ENCODE peak calls at places on chromosomes 5 and 9, in five cellular contexts. Q, L, K, S and N are unnamed samples.

GRCh38 chr9:38359689-38360385 is 32.7 kb upstream of the ALDH1B1 start:
- DNase-seq in Q (no peak), L (no peak), K (no peak), S (no peak), N (peak)

GRCh38 chr9:77809552-77809951 is 161.4 kb upstream of the GNA14 start:
- DNase-seq in Q (no peak), L (no peak), K (no peak), S (no peak), N (no peak)

GRCh38 chr9:73434826-73435225 is 283.2 kb downstream of the ANXA1 start:
- DNase-seq in Q (no peak), L (no peak), K (no peak), S (no peak), N (no peak)

GRCh38 chr9:980621-981020 is 4.2 kb downstream of the DMRT3 start:
- DNase-seq in Q (no peak), L (no peak), K (no peak), S (no peak), N (no peak)

GRCh38 chr9:121324316-121324715 is 45.7 kb downstream of the STOM start:
- DNase-seq in Q (no peak), L (no peak), K (no peak), S (no peak), N (no peak)

GRCh38 chr9:92141144-92142129 is 26.2 kb upstream of the SPTLC1 start:
- DNase-seq in Q (no peak), L (peak), K (no peak), S (no peak), N (peak)

GRCh38 chr9:15142903-15143534 is 164.0 kb downstream of the TTC39B start:
- DNase-seq in Q (no peak), L (peak), K (peak), S (no peak), N (peak)

GRCh38 chr9:35658894-35659220 is 765 bp downstream of the CCDC107 start:
- DNase-seq in Q (no peak), L (peak), K (no peak), S (no peak), N (no peak)

GRCh38 chr5:150137997-150138396 is 17.6 kb downstream of the PDGFRB start:
- DNase-seq in Q (no peak), L (no peak), K (no peak), S (no peak), N (no peak)

GRCh38 chr9:4984171-4984570 is 901 bp upstream of the JAK2 start:
- DNase-seq in Q (no peak), L (peak), K (peak), S (no peak), N (no peak)

GRCh38 chr5:66171349-66172344 is 27.5 kb downstream of the SREK1 start:
- DNase-seq in Q (peak), L (peak), K (peak), S (no peak), N (peak)

GRCh38 chr5:54030981-54031380 is 279.4 kb downstream of the ARL15 start:
- DNase-seq in Q (no peak), L (no peak), K (no peak), S (no peak), N (no peak)

GRCh38 chr9:83956288-83957028 is 23.6 kb downstream of the HNRNPK start:
- DNase-seq in Q (peak), L (peak), K (no peak), S (no peak), N (peak)

GRCh38 chr9:114516913-114517312 is 11.6 kb upstream of the WHRN start:
- DNase-seq in Q (no peak), L (no peak), K (no peak), S (no peak), N (no peak)

GRCh38 chr5:143016777-143017374 is 246.7 kb downstream of the ARHGAP26 start:
- DNase-seq in Q (peak), L (peak), K (no peak), S (peak), N (peak)

GRCh38 chr5:91018185-91018584 is 364.9 kb downstream of the ARRDC3 start:
- DNase-seq in Q (no peak), L (no peak), K (peak), S (no peak), N (no peak)

GRCh38 chr9:88198346-88198807 is 60.1 kb upstream of the SPATA31C2 start:
- DNase-seq in Q (no peak), L (no peak), K (no peak), S (no peak), N (peak)

GRCh38 chr9:131160416-131161112 is 35.2 kb downstream of the NUP214 start:
- DNase-seq in Q (no peak), L (no peak), K (no peak), S (no peak), N (no peak)